ENCODE peak calls at places on chromosome 20, in five cellular contexts. V, H, T, Z and C are unnamed samples.

GRCh38 chr20:21357851-21358250 is 39.5 kb downstream of the NKX2-4 start:
- ATAC-seq in V (peak), H (no peak), T (no peak), Z (no peak), C (no peak)

GRCh38 chr20:53040678-53041674 is 68.8 kb downstream of the TSHZ2 start:
- ATAC-seq in V (peak), H (peak), T (no peak), Z (no peak), C (peak)

GRCh38 chr20:35133735-35134134 is 13.4 kb downstream of the EDEM2 start:
- ATAC-seq in V (no peak), H (no peak), T (no peak), Z (no peak), C (no peak)

GRCh38 chr20:5548112-5548511 is 202.1 kb upstream of the SHLD1 start:
- ATAC-seq in V (no peak), H (no peak), T (no peak), Z (no peak), C (no peak)

GRCh38 chr20:17958326-17959256 is 10.0 kb downstream of the SNX5 start:
- ATAC-seq in V (peak), H (no peak), T (peak), Z (peak), C (no peak)

GRCh38 chr20:13648291-13648690 is 9.6 kb upstream of the TASP1 start:
- ATAC-seq in V (no peak), H (peak), T (no peak), Z (no peak), C (peak)

GRCh38 chr20:11063459-11063858 is 389.7 kb upstream of the JAG1 start:
- ATAC-seq in V (no peak), H (no peak), T (peak), Z (no peak), C (no peak)

GRCh38 chr20:37573626-37574198 is 46.0 kb upstream of the BLCAP start:
- ATAC-seq in V (peak), H (peak), T (no peak), Z (no peak), C (no peak)

GRCh38 chr20:33053291-33054106 is at the start of gene BPIFB3:
- ATAC-seq in V (no peak), H (peak), T (no peak), Z (no peak), C (no peak)

GRCh38 chr20:63942250-63943006 is 13.8 kb downstream of the UCKL1 start:
- ATAC-seq in V (no peak), H (no peak), T (no peak), Z (peak), C (peak)
- TF ChIP-seq POLR2AphosphoS5 in V (peak), H (peak), T (no peak), Z (no peak), C (no peak)

GRCh38 chr20:31515072-31515774 is 981 bp downstream of the HM13 start:
- ATAC-seq in V (peak), H (no peak), T (peak), Z (no peak), C (no peak)

GRCh38 chr20:31515775-31516107 is 1.5 kb downstream of the HM13 start:
- ATAC-seq in V (no peak), H (no peak), T (peak), Z (no peak), C (no peak)

GRCh38 chr20:31516166-31516565 is 1.9 kb downstream of the HM13 start:
- ATAC-seq in V (no peak), H (no peak), T (no peak), Z (no peak), C (no peak)

GRCh38 chr20:31516651-31517050 is 2.4 kb downstream of the HM13 start:
- ATAC-seq in V (no peak), H (no peak), T (peak), Z (no peak), C (no peak)

GRCh38 chr20:31514154-31515071 is at the start of gene HM13:
- ATAC-seq in V (peak), H (peak), T (peak), Z (peak), C (peak)
- TF ChIP-seq POLR2A in V (peak), H (no peak), T (peak), Z (peak), C (peak)

DNA sequence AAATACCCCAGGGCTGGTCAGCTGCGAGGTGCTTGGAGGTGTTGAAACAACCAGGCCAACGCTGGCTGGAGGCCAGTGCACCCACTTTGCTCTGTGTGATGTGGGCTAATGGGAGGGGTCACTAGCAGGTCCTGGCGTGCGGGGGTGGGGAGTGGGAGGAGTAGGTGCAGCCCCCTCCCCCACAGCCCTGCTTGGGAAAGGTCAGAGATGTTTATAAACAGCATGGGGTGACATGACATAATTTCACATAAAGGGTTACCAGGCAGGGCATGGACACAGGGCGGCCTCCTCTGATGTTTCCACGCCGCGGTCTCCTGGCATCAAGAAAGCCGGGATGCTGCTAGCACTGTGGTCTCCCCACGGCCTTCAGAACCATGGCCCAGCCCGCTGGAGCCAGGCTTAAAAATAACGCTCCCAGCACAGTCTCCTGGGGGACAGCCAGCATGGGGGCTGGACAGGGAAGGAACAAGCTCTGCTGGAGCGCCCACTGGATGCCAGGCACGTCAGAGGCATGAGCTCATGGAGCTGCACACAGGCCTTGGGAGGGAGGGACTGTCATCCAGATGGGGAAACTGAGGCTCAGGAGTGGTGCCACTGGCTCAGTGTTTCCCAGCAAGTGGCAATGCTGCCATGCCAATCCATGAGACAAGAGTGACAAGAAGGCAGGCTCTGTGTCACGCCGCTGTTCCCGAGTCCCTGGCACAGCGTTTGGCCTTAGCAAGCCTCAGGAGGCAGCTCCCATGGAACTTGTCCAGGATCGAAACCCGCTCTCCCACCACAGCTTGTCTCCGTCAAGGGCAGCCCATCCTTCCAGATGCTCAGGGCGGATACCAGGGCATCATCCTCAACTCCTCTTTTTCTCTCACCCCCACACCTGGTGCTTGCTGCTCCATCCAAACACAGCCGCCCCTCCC is 110.9 kb upstream of the PTPN1 start:
- ATAC-seq in V (peak), H (peak), T (no peak), Z (no peak), C (peak)
- TF ChIP-seq EP300 in V (peak), H (no peak), T (no peak), Z (no peak), C (peak)

GRCh38 chr20:45489083-45489531 is 19.6 kb downstream of the WFDC2 start:
- ATAC-seq in V (no peak), H (no peak), T (no peak), Z (no peak), C (no peak)
- TF ChIP-seq POLR2AphosphoS5 in V (no peak), H (no peak), T (no peak), Z (no peak), C (no peak)

GRCh38 chr20:62768815-62769287 is 27.4 kb upstream of the MRGBP start:
- ATAC-seq in V (no peak), H (no peak), T (no peak), Z (no peak), C (no peak)
- TF ChIP-seq POLR2A in V (no peak), H (no peak), T (no peak), Z (no peak), C (no peak)

GRCh38 chr20:23103284-23104018 is 17.3 kb upstream of the CD93 start:
- ATAC-seq in V (no peak), H (no peak), T (no peak), Z (no peak), C (no peak)
- TF ChIP-seq EP300 in V (no peak), H (no peak), T (no peak), Z (no peak), C (no peak)

GRCh38 chr20:41309817-41310216 is 7.7 kb downstream of the ZHX3 start:
- ATAC-seq in V (no peak), H (no peak), T (no peak), Z (peak), C (peak)
- TF ChIP-seq POLR2AphosphoS5 in V (no peak), H (no peak), T (no peak), Z (no peak), C (no peak)

GRCh38 chr20:56358600-56359211 is at the start of gene FAM210B:
- ATAC-seq in V (peak), H (peak), T (peak), Z (peak), C (peak)
- TF ChIP-seq POLR2A in V (peak), H (no peak), T (peak), Z (no peak), C (peak)

GRCh38 chr20:57547250-57547649 is 13.7 kb upstream of the PCK1 start:
- ATAC-seq in V (peak), H (no peak), T (no peak), Z (no peak), C (no peak)

GRCh38 chr20:57548177-57549058 is 12.5 kb upstream of the PCK1 start:
- ATAC-seq in V (peak), H (no peak), T (peak), Z (no peak), C (no peak)

GRCh38 chr20:57543754-57544153 is 17.2 kb upstream of the PCK1 start:
- ATAC-seq in V (no peak), H (no peak), T (no peak), Z (no peak), C (no peak)

GRCh38 chr20:57545927-57546662 is 14.8 kb upstream of the PCK1 start:
- ATAC-seq in V (peak), H (no peak), T (no peak), Z (peak), C (no peak)

GRCh38 chr20:57544838-57545564 is 15.9 kb upstream of the PCK1 start:
- ATAC-seq in V (no peak), H (no peak), T (no peak), Z (peak), C (no peak)
- TF ChIP-seq EP300 in V (no peak), H (no peak), T (no peak), Z (no peak), C (no peak)